ENCODE peak calls at places on chromosome 2, in five cellular contexts. One of them, this sample, is unnamed.

GRCh38 chr2:30780776-30781330 is 26.4 kb downstream of the CAPN13 start:
- DNase-seq in heart left ventricle: no peak
- DNase-seq in tibial nerve: no peak
- DNase-seq in breast epithelium: no peak
- DNase-seq in A549: no peak
- DNase-seq in this sample: no peak

GRCh38 chr2:44934962-44935853 is 6.3 kb upstream of the SIX3 start:
- DNase-seq in breast epithelium: no peak
- DNase-seq in A549: no peak
- DNase-seq in heart left ventricle: no peak
- DNase-seq in tibial nerve: no peak
- DNase-seq in this sample: no peak

GRCh38 chr2:108858894-108859293 is 72.3 kb downstream of the CCDC138 start:
- DNase-seq in breast epithelium: no peak
- DNase-seq in heart left ventricle: no peak
- DNase-seq in tibial nerve: no peak
- DNase-seq in A549: no peak
- DNase-seq in this sample: no peak

GRCh38 chr2:9819551-9819950 is 23.7 kb upstream of the TAF1B start:
- DNase-seq in tibial nerve: no peak
- DNase-seq in A549: no peak
- DNase-seq in breast epithelium: no peak
- DNase-seq in heart left ventricle: no peak
- DNase-seq in this sample: no peak

GRCh38 chr2:8457620-8458255 is 224.1 kb upstream of the ID2 start:
- DNase-seq in breast epithelium: no peak
- DNase-seq in heart left ventricle: no peak
- DNase-seq in A549: no peak
- DNase-seq in tibial nerve: no peak
- DNase-seq in this sample: peak

GRCh38 chr2:169260846-169261245 is 101.5 kb downstream of the LRP2 start:
- DNase-seq in heart left ventricle: no peak
- DNase-seq in breast epithelium: no peak
- DNase-seq in tibial nerve: no peak
- DNase-seq in A549: no peak
- DNase-seq in this sample: no peak

GRCh38 chr2:187138240-187138639 is 289.3 kb upstream of the ZSWIM2 start:
- DNase-seq in A549: peak
- DNase-seq in tibial nerve: peak
- DNase-seq in heart left ventricle: peak
- DNase-seq in breast epithelium: no peak
- DNase-seq in this sample: peak

GRCh38 chr2:222976521-222977076 is 75.4 kb upstream of the KCNE4 start:
- DNase-seq in breast epithelium: no peak
- DNase-seq in heart left ventricle: no peak
- DNase-seq in A549: no peak
- DNase-seq in tibial nerve: no peak
- DNase-seq in this sample: no peak

GRCh38 chr2:174510583-174511189 is 23.9 kb upstream of the GPR155 start:
- DNase-seq in heart left ventricle: no peak
- DNase-seq in tibial nerve: no peak
- DNase-seq in A549: peak
- DNase-seq in breast epithelium: no peak
- DNase-seq in this sample: no peak

DNA sequence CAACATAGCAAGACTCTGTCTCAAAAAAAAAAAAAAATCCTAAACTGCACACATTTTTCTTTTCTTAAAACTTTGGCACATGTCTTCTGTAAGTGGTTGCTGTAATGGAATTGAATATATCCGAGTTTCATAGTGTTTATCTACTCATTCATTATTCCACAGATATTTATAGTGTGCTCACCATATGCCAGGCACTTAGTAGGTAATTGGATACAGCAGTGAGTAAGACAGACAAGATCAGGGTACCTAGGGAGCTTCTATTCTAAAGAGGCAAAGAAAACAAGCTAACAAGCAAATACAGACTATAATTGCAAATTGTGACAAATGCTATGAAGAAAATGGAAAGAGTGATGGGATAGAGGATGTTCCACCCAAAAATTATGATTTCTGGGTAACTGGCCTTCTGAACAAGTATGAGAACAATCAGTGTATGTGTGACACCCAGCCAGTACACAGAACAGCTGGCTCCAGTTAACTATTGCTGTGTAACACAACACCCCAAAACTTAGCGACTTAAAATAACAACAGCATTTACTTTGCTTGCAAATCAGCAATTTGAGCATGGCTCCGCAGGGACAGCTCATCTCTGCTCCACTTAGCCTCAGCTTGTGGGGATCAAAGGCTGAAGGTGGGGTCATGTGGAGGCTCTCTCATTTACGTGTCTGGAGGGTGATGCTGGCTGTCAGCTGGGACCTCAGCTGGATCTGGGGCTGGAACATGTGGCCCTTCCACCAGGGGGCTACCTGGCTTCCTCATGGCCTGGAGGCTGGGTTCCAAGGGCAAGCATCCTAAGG is 224.9 kb downstream of the INSIG2 start:
- DNase-seq in tibial nerve: no peak
- DNase-seq in heart left ventricle: no peak
- DNase-seq in breast epithelium: no peak
- DNase-seq in A549: no peak
- DNase-seq in this sample: no peak
- TF ChIP-seq POLR2A in tibial nerve: no peak
- TF ChIP-seq POLR2A in heart left ventricle: no peak
- TF ChIP-seq POLR2A in breast epithelium: no peak
- TF ChIP-seq POLR2A in A549: no peak
- TF ChIP-seq POLR2A in this sample: no peak

GRCh38 chr2:101895819-101896322 is 95.9 kb upstream of the IL1R2 start:
- DNase-seq in tibial nerve: no peak
- DNase-seq in A549: no peak
- DNase-seq in heart left ventricle: no peak
- DNase-seq in breast epithelium: no peak
- DNase-seq in this sample: no peak
- TF ChIP-seq POLR2A in tibial nerve: no peak
- TF ChIP-seq POLR2A in A549: no peak
- TF ChIP-seq POLR2A in heart left ventricle: no peak
- TF ChIP-seq POLR2A in breast epithelium: no peak
- TF ChIP-seq POLR2A in this sample: no peak

GRCh38 chr2:97713296-97714083 is at the start of gene ZAP70:
- DNase-seq in tibial nerve: no peak
- DNase-seq in breast epithelium: peak
- DNase-seq in A549: no peak
- DNase-seq in heart left ventricle: peak
- DNase-seq in this sample: no peak
- TF ChIP-seq POLR2A in tibial nerve: no peak
- TF ChIP-seq POLR2A in breast epithelium: no peak
- TF ChIP-seq POLR2A in A549: no peak
- TF ChIP-seq POLR2A in heart left ventricle: no peak
- TF ChIP-seq POLR2A in this sample: peak

GRCh38 chr2:190987938-190988337 is 26.0 kb downstream of the STAT1 start:
- DNase-seq in tibial nerve: no peak
- DNase-seq in breast epithelium: no peak
- DNase-seq in A549: no peak
- DNase-seq in heart left ventricle: no peak
- DNase-seq in this sample: no peak
- TF ChIP-seq POLR2A in tibial nerve: no peak
- TF ChIP-seq POLR2A in breast epithelium: no peak
- TF ChIP-seq POLR2A in A549: no peak
- TF ChIP-seq POLR2A in heart left ventricle: no peak
- TF ChIP-seq POLR2A in this sample: no peak

GRCh38 chr2:238257786-238258700 is 18.2 kb upstream of the HES6 start:
- DNase-seq in A549: no peak
- DNase-seq in breast epithelium: no peak
- DNase-seq in heart left ventricle: no peak
- DNase-seq in tibial nerve: no peak
- DNase-seq in this sample: no peak
- TF ChIP-seq POLR2A in A549: no peak
- TF ChIP-seq POLR2A in breast epithelium: no peak
- TF ChIP-seq POLR2A in heart left ventricle: no peak
- TF ChIP-seq POLR2A in tibial nerve: no peak
- TF ChIP-seq POLR2A in this sample: no peak

GRCh38 chr2:88250402-88250801 is 80.3 kb downstream of the THNSL2 start:
- DNase-seq in heart left ventricle: no peak
- DNase-seq in tibial nerve: no peak
- DNase-seq in A549: no peak
- DNase-seq in breast epithelium: no peak
- DNase-seq in this sample: no peak
- TF ChIP-seq POLR2A in heart left ventricle: no peak
- TF ChIP-seq POLR2A in tibial nerve: no peak
- TF ChIP-seq POLR2A in A549: no peak
- TF ChIP-seq POLR2A in breast epithelium: no peak
- TF ChIP-seq POLR2A in this sample: no peak

DNA sequence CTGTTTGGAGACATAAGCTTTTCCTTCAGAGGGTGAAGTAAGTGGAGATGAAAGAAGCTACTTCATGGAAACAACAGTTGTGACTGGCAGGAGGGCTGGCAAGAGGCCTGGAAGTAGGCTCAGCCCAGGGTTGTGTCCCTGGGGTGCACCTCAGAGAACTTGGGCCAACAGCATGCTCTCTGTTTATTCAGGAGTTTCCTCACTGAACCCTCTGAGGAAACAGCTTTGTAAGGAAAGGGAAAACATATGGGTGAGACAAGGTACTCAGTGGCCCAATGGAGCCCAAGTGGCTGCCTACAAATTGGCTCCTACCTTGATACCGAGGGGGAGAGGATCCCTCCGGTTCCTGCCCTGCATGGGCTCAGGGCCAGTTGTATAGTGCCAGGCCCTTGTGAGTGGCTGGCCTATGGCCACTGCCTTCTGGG is 115.5 kb upstream of the ITGA6 start:
- DNase-seq in tibial nerve: peak
- DNase-seq in heart left ventricle: peak
- DNase-seq in A549: no peak
- DNase-seq in breast epithelium: no peak
- DNase-seq in this sample: no peak
- TF ChIP-seq POLR2A in tibial nerve: no peak
- TF ChIP-seq POLR2A in heart left ventricle: no peak
- TF ChIP-seq POLR2A in A549: no peak
- TF ChIP-seq POLR2A in breast epithelium: no peak
- TF ChIP-seq POLR2A in this sample: no peak

GRCh38 chr2:102736607-102737409 is 25.0 kb upstream of the TMEM182 start:
- DNase-seq in breast epithelium: peak
- DNase-seq in A549: peak
- DNase-seq in heart left ventricle: peak
- DNase-seq in tibial nerve: peak
- DNase-seq in this sample: peak
- TF ChIP-seq POLR2A in breast epithelium: peak
- TF ChIP-seq POLR2A in A549: peak
- TF ChIP-seq POLR2A in heart left ventricle: no peak
- TF ChIP-seq POLR2A in tibial nerve: peak
- TF ChIP-seq POLR2A in this sample: peak